ENCODE peak calls at places on chromosome 1, in four cellular contexts. F is HCT116, E is PC-3, B is OCI-LY7. Z is an unnamed sample.

GRCh38 chr1:76854255-76854654 is 13.0 kb upstream of the ST6GALNAC5 start:
- DNase-seq in F (no peak), E (no peak), B (no peak), Z (no peak)

GRCh38 chr1:1664941-1665814 is 6.4 kb upstream of the CDK11B start:
- DNase-seq in F (no peak), E (no peak), B (no peak), Z (no peak)

GRCh38 chr1:203342192-203342940 is 8.6 kb downstream of the FMOD start:
- DNase-seq in F (peak; percentile 31), E (peak; percentile 71), B (peak; percentile 67), Z (peak; percentile 77)

GRCh38 chr1:48693674-48694347 is 82.9 kb downstream of the BEND5 start:
- DNase-seq in F (no peak), E (peak; percentile 30), B (no peak), Z (no peak)

GRCh38 chr1:113758631-113759340 is 500 bp downstream of the PHTF1 start:
- DNase-seq in F (peak; percentile 23), E (peak; percentile 43), B (peak; percentile 68), Z (peak; percentile 76)

GRCh38 chr1:58983159-58983558 is 199.3 kb upstream of the JUN start:
- DNase-seq in F (no peak), E (no peak), B (no peak), Z (no peak)

GRCh38 chr1:212746546-212746945 is 45.0 kb downstream of the NSL1 start:
- DNase-seq in F (no peak), E (no peak), B (no peak), Z (no peak)

GRCh38 chr1:29062157-29062942 is 61.4 kb downstream of the TMEM200B start:
- DNase-seq in F (no peak), E (no peak), B (no peak), Z (no peak)

GRCh38 chr1:116122955-116123757 is 12.0 kb downstream of the MAB21L3 start:
- DNase-seq in F (no peak), E (peak; percentile 92), B (no peak), Z (peak; percentile 72)

GRCh38 chr1:24348196-24348595 is 29.0 kb downstream of the GRHL3 start:
- DNase-seq in F (no peak), E (no peak), B (no peak), Z (no peak)

GRCh38 chr1:53313556-53313955 is 14.3 kb downstream of the LRP8 start:
- DNase-seq in F (no peak), E (no peak), B (no peak), Z (no peak)

GRCh38 chr1:220529530-220529920 is 1.6 kb downstream of the MARK1 start:
- DNase-seq in F (no peak), E (no peak), B (no peak), Z (no peak)

GRCh38 chr1:14653461-14653960 is 55.0 kb downstream of the KAZN start:
- DNase-seq in F (no peak), E (peak; percentile 85), B (no peak), Z (no peak)

GRCh38 chr1:187384504-187384903 is 555.8 kb downstream of the PLA2G4A start:
- DNase-seq in F (no peak), E (no peak), B (no peak), Z (no peak)

GRCh38 chr1:234467821-234468220 is 11.2 kb downstream of the TARBP1 start:
- DNase-seq in F (no peak), E (no peak), B (no peak), Z (no peak)

GRCh38 chr1:114620419-114620818 is 39.0 kb upstream of the BCAS2 start:
- DNase-seq in F (no peak), E (no peak), B (no peak), Z (no peak)

GRCh38 chr1:43317817-43318471 is 17.2 kb downstream of the TIE1 start:
- DNase-seq in F (no peak), E (no peak), B (no peak), Z (no peak)

GRCh38 chr1:11273595-11274234 is 717 bp downstream of the UBIAD1 start:
- DNase-seq in F (no peak), E (peak; percentile 8), B (peak; percentile 30), Z (no peak)

GRCh38 chr1:19448491-19449439 is 36.6 kb downstream of the CAPZB start:
- DNase-seq in F (no peak), E (peak; percentile 83), B (no peak), Z (peak; percentile 53)

GRCh38 chr1:230191079-230191478 is 124.0 kb downstream of the GALNT2 start:
- DNase-seq in F (no peak), E (no peak), B (no peak), Z (peak; percentile 64)

GRCh38 chr1:150150511-150151021 is 850 bp downstream of the PLEKHO1 start:
- DNase-seq in F (no peak), E (no peak), B (peak; percentile 50), Z (peak; percentile 52)

GRCh38 chr1:202505356-202505755 is 156.9 kb downstream of the PPP1R12B start:
- DNase-seq in F (no peak), E (no peak), B (no peak), Z (peak; percentile 21)

GRCh38 chr1:25063591-25064416 is 133.7 kb upstream of the RUNX3 start:
- DNase-seq in F (no peak), E (peak; percentile 66), B (no peak), Z (no peak)

GRCh38 chr1:1020415-1021009 is 592 bp downstream of the AGRN start:
- DNase-seq in F (no peak), E (peak; percentile 43), B (no peak), Z (peak; percentile 74)

GRCh38 chr1:22645936-22646335 is 2.5 kb downstream of the C1QC start:
- DNase-seq in F (no peak), E (no peak), B (no peak), Z (no peak)

GRCh38 chr1:33086384-33086850 is 5.5 kb downstream of the AZIN2 start:
- DNase-seq in F (peak; percentile 62), E (peak; percentile 75), B (peak; percentile 72), Z (peak; percentile 85)

GRCh38 chr1:230194525-230194924 is 127.5 kb downstream of the GALNT2 start:
- DNase-seq in F (no peak), E (no peak), B (no peak), Z (no peak)

GRCh38 chr1:155080250-155081228 is 1.9 kb downstream of the EFNA3 start:
- DNase-seq in F (no peak), E (peak; percentile 30), B (peak; percentile 53), Z (peak; percentile 84)

GRCh38 chr1:18107671-18108312 is at the start of gene IGSF21:
- DNase-seq in F (no peak), E (no peak), B (no peak), Z (peak; percentile 19)

GRCh38 chr1:12460911-12461621 is 156.9 kb downstream of the DHRS3 start:
- DNase-seq in F (no peak), E (no peak), B (no peak), Z (no peak)

GRCh38 chr1:196355206-196355786 is 252.9 kb downstream of the KCNT2 start:
- DNase-seq in F (no peak), E (peak; percentile 33), B (no peak), Z (peak; percentile 13)
- H2AFZ ChIP-seq in F (peak overlapping the region; percentile 67), E (no peak overlapping the region), B (no peak overlapping the region), Z (no peak overlapping the region)

GRCh38 chr1:169576934-169577331 is 9.3 kb downstream of the F5 start:
- DNase-seq in F (no peak), E (no peak), B (no peak), Z (no peak)
- TF ChIP-seq CTCF in F (no peak), E (no peak), B (no peak), Z (no peak)

DNA sequence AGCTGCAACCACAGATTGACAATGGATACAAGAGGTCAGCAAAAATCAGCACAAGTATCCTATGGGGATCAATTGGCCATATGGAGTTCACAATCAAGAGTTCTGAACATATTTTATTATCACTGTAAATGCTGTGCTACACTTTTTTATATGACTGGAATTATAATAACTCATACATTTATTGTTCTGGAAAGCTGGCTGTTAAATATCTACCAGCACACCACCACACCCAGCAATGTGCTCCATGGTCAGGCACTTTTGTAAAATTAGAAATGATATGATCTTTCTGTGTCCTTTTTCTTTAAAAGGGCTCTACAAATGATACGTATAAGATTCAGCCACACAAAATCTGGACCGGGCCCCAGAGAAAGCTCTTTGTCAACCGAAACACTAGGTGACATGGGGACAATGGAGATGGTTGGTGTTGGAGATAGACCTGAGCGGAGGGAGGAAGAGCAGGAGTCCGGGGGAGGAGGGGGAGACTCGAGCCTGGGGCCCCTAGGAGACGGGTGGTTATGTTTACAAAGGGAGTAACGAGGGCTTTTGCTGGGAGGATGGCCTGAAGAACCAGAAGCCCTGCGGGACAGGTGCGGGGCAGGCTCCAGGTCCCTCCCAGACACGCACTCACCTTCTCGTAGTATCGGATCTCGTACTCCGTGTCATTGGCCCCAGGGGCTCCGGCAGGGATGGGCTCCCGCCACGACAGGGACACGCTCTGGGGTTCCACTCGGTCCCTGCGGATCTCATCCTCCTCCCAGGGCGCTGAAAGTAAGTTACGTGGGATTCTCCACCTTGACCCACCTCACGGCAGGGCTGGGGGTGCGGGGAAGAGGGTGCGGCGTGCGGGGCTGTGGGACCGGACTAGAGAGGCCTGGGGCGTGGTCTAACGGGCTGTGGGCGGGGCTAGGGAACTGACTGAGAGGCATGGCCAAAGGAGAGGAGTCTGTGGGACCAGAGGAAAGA is 30.0 kb downstream of the EPHA10 start:
- DNase-seq in F (no peak), E (no peak), B (no peak), Z (peak; percentile 49)
- TF ChIP-seq EZH2phosphoT487 in F (no peak), E (no peak), B (no peak), Z (no peak)

DNA sequence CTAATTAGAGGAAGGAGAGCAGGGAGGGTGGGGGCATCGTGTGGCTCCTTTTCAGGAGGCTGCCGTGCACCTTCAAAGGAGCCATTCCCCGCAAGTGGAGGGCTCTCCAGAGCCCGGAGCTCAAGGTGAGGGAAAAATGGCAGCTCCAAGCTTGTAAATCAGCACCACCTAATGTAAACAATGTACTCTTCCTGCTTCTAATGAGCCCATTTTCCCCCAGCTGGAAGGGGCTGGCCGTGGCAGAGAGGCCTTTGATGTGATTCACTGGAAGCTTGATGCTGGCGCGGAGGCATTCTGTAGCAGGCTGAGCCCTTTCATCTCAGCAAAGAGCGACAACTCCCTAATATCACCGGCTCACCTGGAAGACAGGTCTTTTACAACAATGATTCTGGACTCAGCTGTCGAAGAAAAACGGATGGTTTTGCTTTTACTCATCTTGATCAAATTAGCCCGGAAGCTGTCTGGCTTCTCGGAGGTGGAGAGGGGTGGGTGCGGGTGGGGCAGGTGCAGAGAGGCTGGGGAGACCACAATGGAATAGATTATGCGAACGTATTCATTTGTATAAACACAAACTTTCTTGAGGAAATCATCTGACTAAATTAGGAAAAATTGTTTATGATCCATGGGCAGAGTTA is 112.5 kb downstream of the RRAGC start:
- DNase-seq in F (no peak), E (no peak), B (no peak), Z (no peak)
- H2AFZ ChIP-seq in F (no peak overlapping the region), E (no peak overlapping the region), B (no peak overlapping the region), Z (no peak overlapping the region)

DNA sequence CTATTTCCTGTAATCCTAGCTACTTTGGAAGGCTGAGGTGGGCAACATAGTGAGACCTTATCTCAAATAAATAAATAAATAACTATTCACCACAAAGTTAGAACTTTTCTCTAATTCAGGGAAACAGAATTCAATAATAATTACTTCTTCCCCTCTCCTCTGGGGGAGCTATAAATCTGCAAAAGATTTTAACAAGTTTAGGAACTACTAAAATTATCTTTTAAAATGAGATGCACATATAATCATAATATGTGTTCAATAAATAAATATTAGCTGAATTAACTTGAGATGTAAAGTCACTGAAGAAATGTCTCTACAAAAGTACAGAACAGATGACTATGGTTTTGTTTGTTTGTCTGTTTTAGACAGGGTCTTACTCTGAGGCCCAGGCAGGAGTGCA is 14.1 kb downstream of the WDR47 start:
- DNase-seq in F (no peak), E (peak; percentile 17), B (no peak), Z (no peak)
- TF ChIP-seq CTCF in F (no peak), E (peak; percentile 57), B (peak; percentile 73), Z (peak; percentile 16)

Z was measured in hepatocyte.